ENCODE peak calls at places on chromosomes 6 and 20, in eight cellular contexts. I, K, C, B, H, Z, P and O are unnamed samples.

GRCh38 chr6:74946961-74947360 is 258.9 kb downstream of the COL12A1 start:
- DNase-seq in I (no peak), K (no peak), C (no peak), B (peak; percentile 73), H (no peak), Z (peak; percentile 35), P (peak; percentile 78), O (no peak)

GRCh38 chr6:75268121-75268987 is 16.2 kb downstream of the TMEM30A start:
- DNase-seq in I (no peak), K (no peak), C (no peak), B (peak; percentile 48), H (no peak), Z (no peak), P (peak; percentile 54), O (no peak)

GRCh38 chr20:63502671-63503172 is 3.8 kb upstream of the EEF1A2 start:
- DNase-seq in I (no peak), K (no peak), C (no peak), B (no peak), H (no peak), Z (peak; percentile 58), P (no peak), O (no peak)

GRCh38 chr20:35129647-35130069 is 17.5 kb downstream of the EDEM2 start:
- DNase-seq in I (no peak), K (no peak), C (no peak), B (peak; percentile 31), H (no peak), Z (no peak), P (peak; percentile 71), O (no peak)

GRCh38 chr6:46184114-46184513 is 13.3 kb upstream of the ENPP5 start:
- DNase-seq in I (no peak), K (no peak), C (no peak), B (peak; percentile 91), H (no peak), Z (no peak), P (peak; percentile 71), O (no peak)

GRCh38 chr20:45781391-45781931 is 10.2 kb downstream of the WFDC3 start:
- DNase-seq in I (no peak), K (no peak), C (no peak), B (peak; percentile 95), H (no peak), Z (peak; percentile 75), P (peak; percentile 95), O (no peak)

GRCh38 chr20:53914091-53914860 is 156.1 kb downstream of the BCAS1 start:
- DNase-seq in I (no peak), K (no peak), C (no peak), B (peak; percentile 74), H (no peak), Z (peak; percentile 80), P (peak; percentile 64), O (no peak)

GRCh38 chr6:72811971-72812421 is 190.1 kb downstream of the KCNQ5 start:
- DNase-seq in I (no peak), K (no peak), C (no peak), B (peak; percentile 36), H (no peak), Z (no peak), P (peak; percentile 50), O (no peak)

GRCh38 chr20:24587384-24588046 is 118.1 kb downstream of the SYNDIG1 start:
- DNase-seq in I (no peak), K (no peak), C (no peak), B (no peak), H (no peak), Z (no peak), P (no peak), O (no peak)

GRCh38 chr6:34714663-34715062 is 18.1 kb upstream of the ILRUN start:
- DNase-seq in I (no peak), K (no peak), C (no peak), B (no peak), H (no peak), Z (no peak), P (no peak), O (no peak)

GRCh38 chr6:130293800-130294199 is 71.0 kb upstream of the SAMD3 start:
- DNase-seq in I (no peak), K (no peak), C (no peak), B (peak; percentile 50), H (no peak), Z (peak; percentile 62), P (peak; percentile 77), O (no peak)

GRCh38 chr6:4790158-4790899 is 14.1 kb downstream of the CDYL start:
- DNase-seq in I (no peak), K (no peak), C (no peak), B (no peak), H (no peak), Z (no peak), P (no peak), O (no peak)

GRCh38 chr6:143141442-143141841 is 80.8 kb downstream of the AIG1 start:
- DNase-seq in I (no peak), K (no peak), C (no peak), B (no peak), H (no peak), Z (no peak), P (no peak), O (no peak)

GRCh38 chr20:50801747-50802125 is 6.9 kb downstream of the BCAS4 start:
- DNase-seq in I (no peak), K (no peak), C (no peak), B (no peak), H (no peak), Z (no peak), P (no peak), O (no peak)

GRCh38 chr20:34163316-34163715 is 51.3 kb upstream of the EIF2S2 start:
- DNase-seq in I (no peak), K (no peak), C (no peak), B (no peak), H (no peak), Z (no peak), P (no peak), O (no peak)

GRCh38 chr6:53112871-53113270 is 35.8 kb downstream of the GCM1 start:
- DNase-seq in I (peak; percentile 54), K (no peak), C (no peak), B (no peak), H (no peak), Z (no peak), P (no peak), O (no peak)

GRCh38 chr20:41340327-41341055 is at the start of gene LPIN3:
- DNase-seq in I (peak; percentile 92), K (peak; percentile 94), C (peak; percentile 94), B (peak; percentile 39), H (peak; percentile 92), Z (peak; percentile 98), P (peak; percentile 63), O (peak; percentile 41)
- H3K27ac ChIP-seq in I (peak within 1 kb of the TSS; percentile 88), K (peak within 1 kb of the TSS; percentile 53), C (peak within 1 kb of the TSS; percentile 76), B (no peak within 1 kb of the TSS), H (peak within 1 kb of the TSS; percentile 91), Z (peak within 1 kb of the TSS; percentile 51), P (peak within 1 kb of the TSS; percentile 14), O (no peak within 1 kb of the TSS)

GRCh38 chr6:108791700-108792099 is 56.5 kb upstream of the ARMC2 start:
- DNase-seq in I (no peak), K (no peak), C (no peak), B (no peak), H (no peak), Z (no peak), P (no peak), O (no peak)

GRCh38 chr6:108795814-108796213 is 52.4 kb upstream of the ARMC2 start:
- DNase-seq in I (no peak), K (no peak), C (no peak), B (no peak), H (no peak), Z (no peak), P (no peak), O (no peak)

GRCh38 chr6:108795122-108795521 is 53.1 kb upstream of the ARMC2 start:
- DNase-seq in I (no peak), K (no peak), C (no peak), B (no peak), H (no peak), Z (peak; percentile 42), P (no peak), O (no peak)

GRCh38 chr6:108796875-108797274 is 51.3 kb upstream of the ARMC2 start:
- DNase-seq in I (no peak), K (no peak), C (no peak), B (no peak), H (no peak), Z (no peak), P (peak; percentile 15), O (no peak)

GRCh38 chr6:108793449-108794134 is 54.6 kb upstream of the ARMC2 start:
- DNase-seq in I (no peak), K (no peak), C (no peak), B (no peak), H (no peak), Z (no peak), P (no peak), O (no peak)
- TF ChIP-seq CTCF in I (no peak), K (no peak), C (no peak), B (no peak), H (no peak), Z (no peak), P (no peak), O (no peak)

GRCh38 chr6:136123464-136123863 is 126.6 kb downstream of the MTFR2 start:
- DNase-seq in I (no peak), K (no peak), C (no peak), B (peak; percentile 56), H (no peak), Z (peak; percentile 9), P (peak; percentile 73), O (no peak)
- H3K27ac ChIP-seq in I (no peak overlapping the region), K (no peak overlapping the region), C (no peak overlapping the region), B (no peak overlapping the region), H (peak overlapping the region; percentile 16), Z (no peak overlapping the region), P (no peak overlapping the region), O (no peak overlapping the region)

GRCh38 chr6:97497713-97498331 is 214.8 kb upstream of the MMS22L start:
- DNase-seq in I (peak; percentile 57), K (peak; percentile 73), C (no peak), B (peak; percentile 54), H (peak; percentile 53), Z (no peak), P (peak; percentile 65), O (peak; percentile 34)

DNA sequence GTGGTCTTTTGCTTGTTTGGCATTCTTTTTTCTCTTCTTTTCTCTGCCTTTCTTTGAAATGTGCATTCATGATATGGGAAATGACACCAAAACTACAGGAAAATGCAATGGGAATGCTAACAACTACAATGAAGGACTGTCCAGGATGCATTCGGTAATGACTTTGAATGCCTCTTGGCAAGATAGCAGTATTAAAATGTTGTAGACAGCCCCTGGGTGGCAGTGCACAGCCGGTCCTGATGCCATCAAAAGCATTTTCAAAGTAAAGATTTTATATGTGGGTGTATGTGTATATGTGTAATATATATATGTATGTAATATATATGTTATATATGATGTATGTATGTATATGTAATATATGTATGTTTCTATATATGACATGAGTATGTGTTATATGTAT is 218.9 kb upstream of the MMS22L start:
- DNase-seq in I (no peak), K (no peak), C (no peak), B (no peak), H (no peak), Z (no peak), P (no peak), O (no peak)
- TF ChIP-seq CTCF in I (no peak), K (no peak), C (no peak), B (no peak), H (no peak), Z (no peak), P (no peak), O (no peak)